ENCODE peak calls at places on chromosome 18, in six cellular contexts. One of them, this sample, is unnamed.

GRCh38 chr18:57209697-57210096 is 62.8 kb downstream of the BOD1L2 start:
- DNase-seq in trophoblast cell: no peak
- DNase-seq in IMR-90: no peak
- DNase-seq in H1: no peak
- DNase-seq in mesenchymal stem cell: no peak
- DNase-seq in H9: no peak
- DNase-seq in this sample: no peak

GRCh38 chr18:45951021-45951714 is 16.0 kb downstream of the EPG5 start:
- DNase-seq in IMR-90: peak; percentile 90
- DNase-seq in mesenchymal stem cell: peak; percentile 92
- DNase-seq in H1: no peak
- DNase-seq in H9: no peak
- DNase-seq in trophoblast cell: peak; percentile 84
- DNase-seq in this sample: no peak

GRCh38 chr18:72762505-72763122 is 105.2 kb downstream of the NETO1 start:
- DNase-seq in mesenchymal stem cell: peak; percentile 69
- DNase-seq in H1: no peak
- DNase-seq in trophoblast cell: peak; percentile 88
- DNase-seq in IMR-90: peak; percentile 69
- DNase-seq in H9: no peak
- DNase-seq in this sample: peak; percentile 56

GRCh38 chr18:21162786-21163185 is 51.2 kb upstream of the ROCK1 start:
- DNase-seq in trophoblast cell: no peak
- DNase-seq in H1: no peak
- DNase-seq in mesenchymal stem cell: no peak
- DNase-seq in H9: no peak
- DNase-seq in IMR-90: no peak
- DNase-seq in this sample: no peak

GRCh38 chr18:49059028-49059670 is 108.4 kb upstream of the SMAD7 start:
- DNase-seq in H9: no peak
- DNase-seq in trophoblast cell: no peak
- DNase-seq in H1: no peak
- DNase-seq in mesenchymal stem cell: peak; percentile 16
- DNase-seq in IMR-90: peak; percentile 24
- DNase-seq in this sample: no peak

GRCh38 chr18:21313576-21313975 is 71.5 kb downstream of the GREB1L start:
- DNase-seq in trophoblast cell: no peak
- DNase-seq in H9: no peak
- DNase-seq in H1: no peak
- DNase-seq in mesenchymal stem cell: no peak
- DNase-seq in IMR-90: no peak
- DNase-seq in this sample: no peak

GRCh38 chr18:3479978-3480377 is 30.0 kb downstream of the TGIF1 start:
- DNase-seq in H1: no peak
- DNase-seq in IMR-90: no peak
- DNase-seq in mesenchymal stem cell: no peak
- DNase-seq in H9: no peak
- DNase-seq in trophoblast cell: no peak
- DNase-seq in this sample: no peak

GRCh38 chr18:34627138-34627920 is 82.8 kb upstream of the DTNA start:
- DNase-seq in H9: no peak
- DNase-seq in IMR-90: no peak
- DNase-seq in H1: no peak
- DNase-seq in trophoblast cell: no peak
- DNase-seq in mesenchymal stem cell: no peak
- DNase-seq in this sample: no peak

GRCh38 chr18:54127759-54128378 is 96.6 kb downstream of the MBD2 start:
- DNase-seq in H9: peak; percentile 68
- DNase-seq in IMR-90: peak; percentile 54
- DNase-seq in H1: peak; percentile 53
- DNase-seq in mesenchymal stem cell: peak; percentile 71
- DNase-seq in trophoblast cell: peak; percentile 77
- DNase-seq in this sample: peak; percentile 54

GRCh38 chr18:50465211-50466153 is 90.6 kb downstream of the SKA1 start:
- DNase-seq in trophoblast cell: peak; percentile 75
- DNase-seq in H9: no peak
- DNase-seq in H1: no peak
- DNase-seq in IMR-90: no peak
- DNase-seq in mesenchymal stem cell: no peak
- DNase-seq in this sample: no peak

GRCh38 chr18:50468802-50469201 is 91.1 kb upstream of the MAPK4 start:
- DNase-seq in trophoblast cell: no peak
- DNase-seq in mesenchymal stem cell: no peak
- DNase-seq in H1: no peak
- DNase-seq in IMR-90: no peak
- DNase-seq in H9: no peak
- DNase-seq in this sample: no peak

GRCh38 chr18:50469380-50469781 is 90.5 kb upstream of the MAPK4 start:
- DNase-seq in mesenchymal stem cell: no peak
- DNase-seq in IMR-90: no peak
- DNase-seq in H1: no peak
- DNase-seq in trophoblast cell: no peak
- DNase-seq in H9: no peak
- DNase-seq in this sample: no peak

GRCh38 chr18:50461251-50461650 is 86.4 kb downstream of the SKA1 start:
- DNase-seq in trophoblast cell: no peak
- DNase-seq in IMR-90: no peak
- DNase-seq in H9: no peak
- DNase-seq in H1: no peak
- DNase-seq in mesenchymal stem cell: no peak
- DNase-seq in this sample: no peak

GRCh38 chr18:50466634-50467033 is 91.8 kb downstream of the SKA1 start:
- DNase-seq in IMR-90: no peak
- DNase-seq in mesenchymal stem cell: no peak
- DNase-seq in trophoblast cell: no peak
- DNase-seq in H1: no peak
- DNase-seq in H9: no peak
- DNase-seq in this sample: no peak
- H3K23ac ChIP-seq in IMR-90: no peak overlapping the region
- H3K23ac ChIP-seq in mesenchymal stem cell: no peak overlapping the region
- H3K23ac ChIP-seq in trophoblast cell: no peak overlapping the region
- H3K23ac ChIP-seq in H1: no peak overlapping the region
- H3K23ac ChIP-seq in H9: no peak overlapping the region
- H3K23ac ChIP-seq in this sample: no peak overlapping the region

GRCh38 chr18:75467396-75467795 is 39.9 kb upstream of the SMIM21 start:
- DNase-seq in trophoblast cell: no peak
- DNase-seq in IMR-90: peak; percentile 20
- DNase-seq in H1: no peak
- DNase-seq in mesenchymal stem cell: no peak
- DNase-seq in H9: no peak
- DNase-seq in this sample: no peak
- H2AFZ ChIP-seq in trophoblast cell: no peak overlapping the region
- H2AFZ ChIP-seq in IMR-90: peak overlapping the region; percentile 14
- H2AFZ ChIP-seq in H1: no peak overlapping the region
- H2AFZ ChIP-seq in mesenchymal stem cell: no peak overlapping the region
- H2AFZ ChIP-seq in H9: no peak overlapping the region
- H2AFZ ChIP-seq in this sample: no peak overlapping the region

DNA sequence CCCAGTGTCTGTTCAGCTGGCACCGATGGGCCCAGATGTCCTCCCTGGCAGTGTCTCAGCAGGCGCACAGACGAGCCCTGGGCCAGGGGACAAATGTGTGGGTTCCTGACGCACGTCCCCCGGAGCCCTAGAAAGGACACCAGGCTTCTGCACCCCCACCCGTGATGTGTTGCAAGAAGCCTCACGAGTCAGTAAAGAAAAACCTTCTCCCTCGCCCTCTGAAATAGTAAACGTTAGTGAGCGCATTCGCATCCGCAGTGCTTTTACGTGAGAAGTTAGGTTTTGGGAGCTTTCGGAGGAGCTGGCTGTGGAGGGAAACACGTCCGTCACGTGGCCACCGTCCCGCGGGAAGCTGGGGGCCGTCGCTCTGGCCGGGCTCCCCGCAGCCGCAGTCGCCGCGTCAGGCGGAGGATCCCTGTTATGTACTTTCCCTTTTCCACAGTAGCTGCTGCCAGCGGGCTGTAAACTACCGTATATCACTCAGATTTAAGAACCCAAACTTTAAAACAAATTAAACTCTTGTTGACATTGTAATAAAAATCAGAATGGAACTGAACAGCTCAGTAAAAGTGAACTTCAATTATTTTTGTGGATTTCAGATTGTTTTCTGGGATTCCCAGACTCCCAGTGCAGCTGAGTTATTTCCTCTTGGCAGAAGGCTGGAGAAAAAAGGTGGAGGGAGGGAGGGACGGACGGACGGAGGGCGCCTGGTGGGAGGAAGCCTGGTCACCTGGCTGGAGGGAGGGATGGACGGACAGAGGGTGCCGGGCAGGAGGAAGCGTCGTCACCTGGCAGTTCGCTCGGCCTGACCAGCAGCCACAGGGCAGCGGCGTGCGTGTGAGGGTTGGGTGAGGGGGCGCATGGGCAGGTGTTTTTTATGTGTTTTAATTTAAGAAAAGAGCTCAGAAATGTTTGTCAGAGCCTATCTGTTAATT is 112.1 kb downstream of the NFATC1 start:
- DNase-seq in mesenchymal stem cell: no peak
- DNase-seq in H1: no peak
- DNase-seq in trophoblast cell: no peak
- DNase-seq in H9: no peak
- DNase-seq in IMR-90: peak; percentile 41
- DNase-seq in this sample: no peak
- H3K27ac ChIP-seq in mesenchymal stem cell: no peak overlapping the region
- H3K27ac ChIP-seq in H1: no peak overlapping the region
- H3K27ac ChIP-seq in trophoblast cell: no peak overlapping the region
- H3K27ac ChIP-seq in H9: no peak overlapping the region
- H3K27ac ChIP-seq in IMR-90: peak overlapping the region; percentile 39
- H3K27ac ChIP-seq in this sample: no peak overlapping the region

DNA sequence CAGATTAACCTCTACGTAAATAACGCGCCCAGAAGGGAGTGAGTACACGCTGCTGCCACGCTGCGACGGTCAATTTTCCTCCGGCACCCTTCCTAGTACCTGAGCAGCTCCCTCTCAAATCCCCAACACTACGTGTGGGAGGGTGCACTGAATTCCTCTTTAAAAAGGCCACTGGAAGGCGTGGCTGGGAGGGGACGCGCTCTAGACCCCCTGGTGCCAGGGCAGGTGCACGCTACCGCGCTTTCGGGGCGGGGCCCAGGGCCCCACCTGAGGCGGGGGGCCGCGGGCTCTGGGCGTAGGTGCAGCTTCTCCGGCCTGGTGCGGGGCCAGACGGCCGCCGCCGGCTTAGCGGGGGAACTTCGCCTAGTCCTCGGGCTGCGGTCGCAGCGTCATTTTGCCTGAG is 668 bp upstream of the ANKRD12 start:
- DNase-seq in trophoblast cell: peak; percentile 47
- DNase-seq in H1: peak; percentile 89
- DNase-seq in mesenchymal stem cell: peak; percentile 40
- DNase-seq in H9: peak; percentile 86
- DNase-seq in IMR-90: peak; percentile 19
- DNase-seq in this sample: no peak
- H3K23ac ChIP-seq in trophoblast cell: no peak overlapping the region
- H3K23ac ChIP-seq in H1: peak overlapping the region; percentile 18
- H3K23ac ChIP-seq in mesenchymal stem cell: peak overlapping the region; percentile 66
- H3K23ac ChIP-seq in H9: no peak overlapping the region
- H3K23ac ChIP-seq in IMR-90: peak overlapping the region; percentile 73
- H3K23ac ChIP-seq in this sample: peak overlapping the region; percentile 98

GRCh38 chr18:64082054-64082453 is 66.8 kb downstream of the LINC00305 start:
- DNase-seq in H1: no peak
- DNase-seq in mesenchymal stem cell: no peak
- DNase-seq in trophoblast cell: no peak
- DNase-seq in IMR-90: no peak
- DNase-seq in H9: no peak
- DNase-seq in this sample: no peak

GRCh38 chr18:64083906-64084305 is 65.0 kb downstream of the LINC00305 start:
- DNase-seq in H9: no peak
- DNase-seq in IMR-90: no peak
- DNase-seq in trophoblast cell: no peak
- DNase-seq in H1: no peak
- DNase-seq in mesenchymal stem cell: no peak
- DNase-seq in this sample: no peak

DNA sequence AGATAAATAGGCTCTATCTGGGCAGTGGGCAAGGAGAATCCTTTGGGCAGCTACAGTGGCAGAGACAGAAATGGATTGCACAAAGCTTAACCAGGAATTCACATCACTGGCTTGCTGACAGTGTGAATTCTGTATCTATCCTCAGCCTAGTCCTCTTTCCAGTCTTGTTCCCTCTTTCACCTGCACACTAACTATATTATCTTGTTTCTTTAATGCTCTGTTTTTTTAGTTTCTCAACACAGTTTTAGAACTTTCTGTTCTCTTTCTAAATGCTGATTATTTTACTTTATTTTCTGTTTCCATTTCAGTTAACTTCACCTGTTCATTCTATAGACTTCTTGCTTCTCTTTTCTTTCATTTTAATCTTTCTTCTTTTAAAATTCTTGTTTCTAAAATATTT is 66.4 kb downstream of the LINC00305 start:
- DNase-seq in H9: no peak
- DNase-seq in IMR-90: no peak
- DNase-seq in trophoblast cell: no peak
- DNase-seq in H1: no peak
- DNase-seq in mesenchymal stem cell: no peak
- DNase-seq in this sample: no peak
- H2AFZ ChIP-seq in H9: no peak overlapping the region
- H2AFZ ChIP-seq in IMR-90: no peak overlapping the region
- H2AFZ ChIP-seq in trophoblast cell: no peak overlapping the region
- H2AFZ ChIP-seq in H1: peak overlapping the region; percentile 28
- H2AFZ ChIP-seq in mesenchymal stem cell: no peak overlapping the region
- H2AFZ ChIP-seq in this sample: no peak overlapping the region

This sample was measured in neuronal stem cell.